ENCODE peak calls at places on chromosome 18, in five cellular contexts. One of them, this sample, is unnamed.

GRCh38 chr18:23135679-23136325 is 517 bp downstream of the CABLES1 start:
- DNase-seq in posterior vena cava: peak
- DNase-seq in thyroid gland: peak
- DNase-seq in H9: no peak
- DNase-seq in ELF-1: peak
- DNase-seq in this sample: peak

GRCh38 chr18:22322251-22322691 is 95.4 kb downstream of the CTAGE1 start:
- DNase-seq in posterior vena cava: peak
- DNase-seq in thyroid gland: no peak
- DNase-seq in H9: no peak
- DNase-seq in ELF-1: no peak
- DNase-seq in this sample: no peak

GRCh38 chr18:8803063-8803795 is 97.9 kb downstream of the MTCL1 start:
- DNase-seq in posterior vena cava: no peak
- DNase-seq in thyroid gland: no peak
- DNase-seq in H9: no peak
- DNase-seq in ELF-1: no peak
- DNase-seq in this sample: no peak

GRCh38 chr18:23888880-23889279 is 125.7 kb upstream of the TTC39C start:
- DNase-seq in posterior vena cava: no peak
- DNase-seq in thyroid gland: no peak
- DNase-seq in H9: no peak
- DNase-seq in ELF-1: no peak
- DNase-seq in this sample: no peak

GRCh38 chr18:65326831-65327230 is 424.0 kb upstream of the CDH7 start:
- DNase-seq in posterior vena cava: no peak
- DNase-seq in thyroid gland: no peak
- DNase-seq in H9: no peak
- DNase-seq in ELF-1: no peak
- DNase-seq in this sample: no peak

GRCh38 chr18:9380571-9381390 is 46.2 kb downstream of the TWSG1 start:
- DNase-seq in posterior vena cava: no peak
- DNase-seq in thyroid gland: no peak
- DNase-seq in H9: no peak
- DNase-seq in ELF-1: no peak
- DNase-seq in this sample: no peak

GRCh38 chr18:47606526-47606925 is 323.9 kb downstream of the SMAD2 start:
- DNase-seq in posterior vena cava: no peak
- DNase-seq in thyroid gland: no peak
- DNase-seq in H9: no peak
- DNase-seq in ELF-1: no peak
- DNase-seq in this sample: no peak

GRCh38 chr18:78814321-78814720 is 165.3 kb upstream of the SALL3 start:
- DNase-seq in posterior vena cava: peak
- DNase-seq in thyroid gland: peak
- DNase-seq in H9: peak
- DNase-seq in ELF-1: peak
- DNase-seq in this sample: no peak

GRCh38 chr18:59742325-59743111 is 45.3 kb upstream of the CCBE1 start:
- DNase-seq in posterior vena cava: no peak
- DNase-seq in thyroid gland: peak
- DNase-seq in H9: no peak
- DNase-seq in ELF-1: no peak
- DNase-seq in this sample: no peak

GRCh38 chr18:69531973-69532372 is 131.3 kb downstream of the DOK6 start:
- DNase-seq in posterior vena cava: no peak
- DNase-seq in thyroid gland: no peak
- DNase-seq in H9: no peak
- DNase-seq in ELF-1: no peak
- DNase-seq in this sample: no peak

GRCh38 chr18:55838841-55839240 is 250.8 kb upstream of the TCF4 start:
- DNase-seq in posterior vena cava: no peak
- DNase-seq in thyroid gland: no peak
- DNase-seq in H9: no peak
- DNase-seq in ELF-1: no peak
- DNase-seq in this sample: no peak

GRCh38 chr18:8097942-8098341 is 511.3 kb upstream of the RAB12 start:
- DNase-seq in posterior vena cava: no peak
- DNase-seq in thyroid gland: no peak
- DNase-seq in H9: no peak
- DNase-seq in ELF-1: no peak
- DNase-seq in this sample: no peak

GRCh38 chr18:5964996-5965395 is 69.7 kb upstream of the TMEM200C start:
- DNase-seq in posterior vena cava: no peak
- DNase-seq in thyroid gland: no peak
- DNase-seq in H9: no peak
- DNase-seq in ELF-1: no peak
- DNase-seq in this sample: no peak

GRCh38 chr18:64474751-64475150 is 325.9 kb upstream of the LINC00305 start:
- DNase-seq in posterior vena cava: no peak
- DNase-seq in thyroid gland: no peak
- DNase-seq in H9: no peak
- DNase-seq in ELF-1: no peak
- DNase-seq in this sample: no peak

GRCh38 chr18:59478591-59478990 is 119.5 kb upstream of the LMAN1 start:
- DNase-seq in posterior vena cava: no peak
- DNase-seq in thyroid gland: no peak
- DNase-seq in H9: no peak
- DNase-seq in ELF-1: no peak
- DNase-seq in this sample: no peak

GRCh38 chr18:21489919-21490495 is 110.5 kb downstream of the ESCO1 start:
- DNase-seq in posterior vena cava: no peak
- DNase-seq in thyroid gland: no peak
- DNase-seq in H9: no peak
- DNase-seq in ELF-1: no peak
- DNase-seq in this sample: no peak

GRCh38 chr18:12324991-12325725 is 17.1 kb downstream of the TUBB6 start:
- DNase-seq in posterior vena cava: no peak
- DNase-seq in thyroid gland: no peak
- DNase-seq in H9: no peak
- DNase-seq in ELF-1: no peak
- DNase-seq in this sample: no peak